ENCODE peak calls at places on chromosomes 1 and 21, in five cellular contexts. A is K562, Z is HCT116, F is HepG2, N is GM12878. S is an unnamed sample.

GRCh38 chr1:65688848-65689247 is 103.8 kb upstream of the PDE4B start:
- DNase-seq in F (peak; percentile 3), Z (no peak), A (peak; percentile 24), N (no peak), S (no peak)

GRCh38 chr1:117061986-117062415 is 1.9 kb downstream of the TTF2 start:
- DNase-seq in N (peak; percentile 69), F (no peak), Z (no peak), A (peak; percentile 39), S (no peak)

GRCh38 chr1:233349137-233349536 is 21.6 kb downstream of the MAP3K21 start:
- DNase-seq in A (no peak), F (no peak), Z (no peak), N (no peak), S (no peak)

GRCh38 chr21:43936186-43936967 is 71.4 kb downstream of the AGPAT3 start:
- DNase-seq in A (no peak), N (no peak), Z (no peak), F (no peak), S (no peak)

GRCh38 chr1:74652711-74653131 is 20.9 kb downstream of the ERICH3 start:
- DNase-seq in Z (no peak), N (peak; percentile 83), F (no peak), A (no peak), S (no peak)

GRCh38 chr1:37782491-37782890 is 11.2 kb upstream of the MANEAL start:
- DNase-seq in Z (no peak), F (no peak), A (no peak), N (no peak), S (no peak)

GRCh38 chr1:65946376-65946775 is 153.7 kb downstream of the PDE4B start:
- DNase-seq in Z (no peak), A (no peak), F (no peak), N (no peak), S (no peak)

GRCh38 chr1:226438007-226438406 is 30.1 kb upstream of the PARP1 start:
- DNase-seq in Z (peak; percentile 32), A (no peak), F (peak; percentile 10), N (no peak), S (no peak)

GRCh38 chr1:109502368-109502851 is 7.1 kb downstream of the AMIGO1 start:
- DNase-seq in Z (no peak), A (peak; percentile 61), N (no peak), F (no peak), S (no peak)

GRCh38 chr1:2784854-2785630 is 16.5 kb downstream of the TTC34 start:
- DNase-seq in A (no peak), N (no peak), Z (no peak), F (no peak), S (peak; percentile 21)

GRCh38 chr1:197787056-197787455 is 11.8 kb upstream of the DENND1B start:
- DNase-seq in N (no peak), Z (no peak), A (no peak), F (no peak), S (no peak)

GRCh38 chr1:25430073-25430665 is 528 bp upstream of the MACO1 start:
- DNase-seq in Z (peak; percentile 50), F (peak; percentile 61), N (no peak), A (peak; percentile 95), S (peak; percentile 94)

GRCh38 chr1:35437200-35437599 is 120.0 kb downstream of the KIAA0319L start:
- DNase-seq in F (no peak), A (no peak), Z (no peak), N (no peak), S (no peak)

GRCh38 chr1:167721617-167722151 is at the start of gene MPZL1:
- DNase-seq in F (peak; percentile 85), N (peak; percentile 77), Z (peak; percentile 80), A (peak; percentile 98), S (peak; percentile 100)

GRCh38 chr1:53526451-53527101 is 67.4 kb downstream of the DMRTB1 start:
- DNase-seq in A (no peak), F (peak; percentile 65), N (no peak), Z (no peak), S (peak; percentile 85)

GRCh38 chr1:221740260-221740830 is 1.5 kb downstream of the DUSP10 start:
- DNase-seq in F (no peak), Z (no peak), N (no peak), A (no peak), S (no peak)

GRCh38 chr1:109619655-109620395 is at the start of gene AMPD2:
- DNase-seq in A (peak; percentile 89), F (peak; percentile 69), N (peak; percentile 48), Z (peak; percentile 37), S (peak; percentile 90)

GRCh38 chr1:162906485-162906884 is 45.5 kb upstream of the CCDC190 start:
- DNase-seq in N (no peak), A (no peak), F (no peak), Z (no peak), S (no peak)

GRCh38 chr1:192810253-192810880 is 1.5 kb downstream of the RGS2 start:
- DNase-seq in F (no peak), A (no peak), Z (no peak), N (no peak), S (no peak)

GRCh38 chr1:90925928-90926869 is 95.6 kb downstream of the ZNF644 start:
- DNase-seq in F (peak; percentile 23), A (peak; percentile 76), N (no peak), Z (no peak), S (no peak)
- TF ChIP-seq ZBTB33 in F (no peak), A (no peak), N (no peak), Z (no peak), S (no peak)

GRCh38 chr1:11412166-11412565 is 66.8 kb upstream of the DISP3 start:
- DNase-seq in N (no peak), A (no peak), F (no peak), Z (no peak), S (no peak)
- TF ChIP-seq YY1 in N (no peak), A (no peak), F (no peak), Z (no peak), S (no peak)

DNA sequence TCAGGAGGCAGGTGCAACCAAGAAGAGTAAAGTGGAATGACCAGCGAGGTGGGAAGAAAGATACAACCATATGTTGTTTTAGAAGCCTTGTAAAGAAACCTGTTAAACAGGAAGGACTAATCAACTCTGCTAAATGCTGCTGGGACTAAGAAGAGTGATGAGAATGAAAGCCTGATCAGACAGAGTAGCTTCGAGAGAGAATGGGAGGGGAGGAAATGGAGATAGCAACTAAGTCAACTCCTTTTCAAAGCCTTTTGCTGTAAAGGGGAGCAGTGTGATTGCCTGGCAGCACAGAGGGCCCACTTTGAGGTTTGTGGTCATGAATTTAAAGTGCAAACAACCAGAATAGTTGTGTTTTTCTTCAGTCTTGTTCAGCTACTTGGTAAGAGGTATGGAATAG is 31.4 kb downstream of the SLC30A7 start:
- DNase-seq in F (no peak), N (no peak), A (no peak), Z (no peak), S (no peak)
- TF ChIP-seq ZBTB33 in F (no peak), N (no peak), A (no peak), Z (no peak), S (no peak)

GRCh38 chr1:99139876-99140275 is 124.4 kb upstream of the PLPPR4 start:
- DNase-seq in A (no peak), F (no peak), Z (no peak), N (no peak), S (no peak)
- TF ChIP-seq YY1 in A (no peak), F (no peak), Z (no peak), N (no peak), S (no peak)

GRCh38 chr1:214208525-214208924 is 72.4 kb upstream of the SMYD2 start:
- DNase-seq in F (no peak), Z (no peak), A (no peak), N (no peak), S (no peak)
- TF ChIP-seq ZBTB33 in F (no peak), Z (no peak), A (no peak), N (no peak), S (no peak)

DNA sequence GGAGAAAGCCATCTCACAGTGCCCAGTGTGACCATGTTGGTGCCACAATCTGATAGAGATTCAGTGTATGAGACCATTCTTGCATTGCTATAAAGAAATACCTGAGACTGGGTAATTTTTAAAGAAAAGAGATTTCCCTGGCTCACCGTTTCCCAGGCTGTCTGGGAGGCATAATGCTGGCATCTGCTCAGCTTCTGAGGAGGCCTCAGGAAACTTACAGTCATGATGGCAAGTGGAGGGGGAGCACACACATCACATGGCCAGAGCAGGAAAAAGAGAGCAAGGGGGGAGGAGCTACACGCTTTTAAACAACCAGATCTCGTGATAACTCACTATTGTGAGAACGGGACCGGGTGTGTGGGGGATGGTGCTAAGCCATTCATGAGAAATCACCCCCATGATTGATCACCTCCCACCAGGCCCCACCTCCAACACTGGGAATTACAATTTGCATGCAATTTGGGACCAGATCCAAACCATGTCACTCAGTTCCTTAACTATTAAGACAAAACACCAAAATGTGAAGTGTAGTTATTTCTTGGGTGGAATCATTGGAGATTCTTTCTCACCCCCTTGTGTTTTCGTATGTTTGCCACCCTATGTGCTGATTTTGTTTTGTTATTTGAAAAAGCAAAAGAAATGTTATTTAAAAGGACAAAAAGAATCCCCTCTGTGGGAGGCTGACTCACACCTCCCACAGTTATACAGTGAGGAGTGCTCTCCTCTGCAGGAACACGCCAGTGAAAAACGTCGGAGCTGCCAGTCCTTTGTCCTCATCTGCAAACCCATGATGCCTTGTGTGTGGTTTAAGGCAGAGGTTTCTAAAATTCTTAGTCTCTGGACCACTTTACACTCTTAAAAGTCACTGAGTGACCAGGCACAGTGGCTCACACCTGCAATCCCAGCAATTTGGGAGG is 46.9 kb upstream of the IFNLR1 start:
- DNase-seq in Z (no peak), F (no peak), A (no peak), N (no peak), S (no peak)
- TF ChIP-seq YY1 in Z (no peak), F (no peak), A (no peak), N (no peak), S (no peak)

DNA sequence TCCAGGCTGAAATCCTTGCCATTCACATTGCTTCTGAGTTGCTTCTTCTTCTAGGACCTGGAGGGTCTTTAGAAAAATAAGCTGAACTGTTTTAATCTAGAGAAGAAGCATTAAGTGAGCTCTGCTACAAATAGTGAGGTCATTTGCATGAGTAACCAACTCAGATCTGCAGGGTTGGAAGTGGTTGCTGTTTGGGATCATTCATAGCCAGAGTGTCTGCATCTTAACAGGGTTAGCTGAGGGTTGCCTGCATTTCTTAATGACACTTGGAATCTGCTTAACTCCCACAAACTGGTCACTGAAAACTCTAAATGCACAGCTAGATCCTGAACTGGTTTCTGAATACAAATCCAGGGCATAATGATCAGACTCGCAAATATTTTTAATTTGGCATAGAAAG is 9.9 kb downstream of the CNIH3 start:
- DNase-seq in N (no peak), F (no peak), Z (no peak), A (no peak), S (no peak)
- TF ChIP-seq ZBTB33 in N (no peak), F (no peak), Z (no peak), A (no peak), S (no peak)

GRCh38 chr1:183966487-183966886 is 71.0 kb downstream of the COLGALT2 start:
- DNase-seq in Z (no peak), N (no peak), F (no peak), A (no peak), S (no peak)
- TF ChIP-seq YY1 in Z (no peak), N (no peak), F (no peak), A (no peak), S (no peak)

DNA sequence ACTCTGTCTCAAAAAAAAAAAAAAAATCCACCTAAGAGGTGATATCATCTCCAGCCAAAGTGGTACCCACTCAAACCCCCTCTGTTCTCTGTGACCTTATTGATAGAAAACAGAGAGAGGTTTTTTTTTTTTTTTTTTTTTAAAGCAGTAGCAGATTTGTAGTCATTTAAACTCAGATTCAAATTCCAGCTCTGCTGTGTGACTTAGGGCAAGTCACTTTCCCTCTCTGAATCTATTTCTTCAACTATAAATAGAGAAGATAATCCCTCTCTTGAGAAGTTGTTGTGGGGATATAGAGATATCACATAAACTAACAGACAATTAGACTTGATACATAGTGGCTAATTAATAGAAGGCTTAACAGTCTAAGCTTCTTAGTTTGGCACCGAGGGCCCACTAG is 48.4 kb downstream of the NKAIN1 start:
- DNase-seq in A (no peak), N (no peak), Z (no peak), F (no peak), S (no peak)
- TF ChIP-seq ZBTB33 in A (no peak), N (no peak), Z (no peak), F (no peak), S (no peak)

S was measured in SK-N-SH.